ENCODE peak calls at places on chromosomes 1 and 21, in nine cellular contexts. E, I, G, U, R, M, W, J and Y are unnamed samples.

GRCh38 chr1:194342484-194343262 is 1156.3 kb upstream of the B3GALT2 start:
- DNase-seq in E (no peak), I (no peak), G (no peak), U (no peak), R (no peak), M (no peak), W (peak), J (no peak), Y (peak)

GRCh38 chr1:164440222-164440621 is 118.8 kb upstream of the PBX1 start:
- DNase-seq in E (no peak), I (no peak), G (no peak), U (peak), R (no peak), M (no peak), W (no peak), J (no peak), Y (no peak)

GRCh38 chr1:57963545-57963944 is 539.7 kb upstream of the DAB1 start:
- DNase-seq in E (no peak), I (no peak), G (no peak), U (no peak), R (no peak), M (no peak), W (no peak), J (no peak), Y (no peak)

GRCh38 chr21:34822957-34823356 is 154.2 kb downstream of the CLIC6 start:
- DNase-seq in E (no peak), I (peak), G (no peak), U (peak), R (no peak), M (no peak), W (no peak), J (no peak), Y (no peak)

GRCh38 chr1:17908945-17909344 is 153.8 kb downstream of the ACTL8 start:
- DNase-seq in E (no peak), I (no peak), G (peak), U (no peak), R (no peak), M (no peak), W (no peak), J (no peak), Y (no peak)

GRCh38 chr1:199550384-199551067 is 477.0 kb upstream of the NR5A2 start:
- DNase-seq in E (no peak), I (no peak), G (no peak), U (no peak), R (no peak), M (no peak), W (no peak), J (no peak), Y (no peak)

GRCh38 chr21:43985690-43986251 is 26.3 kb upstream of the TRAPPC10 start:
- DNase-seq in E (no peak), I (no peak), G (no peak), U (no peak), R (no peak), M (no peak), W (no peak), J (no peak), Y (peak)

GRCh38 chr1:61980561-61980960 is 214.1 kb upstream of the L1TD1 start:
- DNase-seq in E (no peak), I (no peak), G (no peak), U (no peak), R (no peak), M (no peak), W (no peak), J (no peak), Y (no peak)

GRCh38 chr1:196344462-196344861 is 263.8 kb downstream of the KCNT2 start:
- DNase-seq in E (no peak), I (no peak), G (no peak), U (no peak), R (no peak), M (no peak), W (no peak), J (no peak), Y (no peak)

GRCh38 chr1:162196387-162196786 is 126.9 kb downstream of the NOS1AP start:
- DNase-seq in E (no peak), I (no peak), G (no peak), U (no peak), R (no peak), M (no peak), W (no peak), J (no peak), Y (no peak)

GRCh38 chr1:162195567-162195966 is 126.1 kb downstream of the NOS1AP start:
- DNase-seq in E (no peak), I (no peak), G (no peak), U (no peak), R (no peak), M (no peak), W (no peak), J (no peak), Y (no peak)

GRCh38 chr1:162197041-162197511 is 127.6 kb downstream of the NOS1AP start:
- DNase-seq in E (no peak), I (no peak), G (no peak), U (no peak), R (no peak), M (no peak), W (no peak), J (no peak), Y (no peak)

GRCh38 chr1:162200096-162200847 is 130.8 kb downstream of the NOS1AP start:
- DNase-seq in E (no peak), I (no peak), G (no peak), U (no peak), R (no peak), M (no peak), W (no peak), J (no peak), Y (no peak)

GRCh38 chr1:162197615-162198497 is 128.4 kb downstream of the NOS1AP start:
- DNase-seq in E (no peak), I (peak), G (no peak), U (no peak), R (no peak), M (no peak), W (peak), J (no peak), Y (no peak)
- TF ChIP-seq CTCF in E (peak), I (no peak), G (no peak), U (no peak), R (no peak), M (no peak), W (no peak), J (peak), Y (no peak)

GRCh38 chr1:180247580-180247979 is 17.5 kb downstream of the LHX4 start:
- DNase-seq in E (no peak), I (no peak), G (peak), U (no peak), R (no peak), M (no peak), W (no peak), J (no peak), Y (no peak)
- TF ChIP-seq CTCF in E (no peak), I (no peak), G (no peak), U (no peak), R (no peak), M (no peak), W (no peak), J (no peak), Y (no peak)

GRCh38 chr1:31640179-31640578 is 4.5 kb downstream of the PEF1 start:
- DNase-seq in E (no peak), I (no peak), G (no peak), U (no peak), R (no peak), M (no peak), W (no peak), J (no peak), Y (no peak)
- TF ChIP-seq CTCF in E (no peak), I (no peak), G (no peak), U (peak), R (no peak), M (no peak), W (no peak), J (no peak), Y (no peak)

GRCh38 chr1:15283500-15283899 is 36.5 kb downstream of the FHAD1 start:
- DNase-seq in E (no peak), I (peak), G (no peak), U (peak), R (no peak), M (no peak), W (no peak), J (no peak), Y (peak)
- TF ChIP-seq CTCF in E (no peak), I (peak), G (no peak), U (peak), R (no peak), M (no peak), W (no peak), J (no peak), Y (no peak)

GRCh38 chr1:186271032-186271431 is 104.0 kb downstream of the TPR start:
- DNase-seq in E (no peak), I (no peak), G (no peak), U (no peak), R (no peak), M (no peak), W (no peak), J (no peak), Y (no peak)

GRCh38 chr1:186275818-186276217 is 99.2 kb downstream of the TPR start:
- DNase-seq in E (no peak), I (no peak), G (no peak), U (no peak), R (no peak), M (no peak), W (no peak), J (no peak), Y (no peak)

GRCh38 chr1:186272486-186272885 is 102.6 kb downstream of the TPR start:
- DNase-seq in E (no peak), I (no peak), G (no peak), U (no peak), R (no peak), M (no peak), W (no peak), J (no peak), Y (no peak)
- TF ChIP-seq CTCF in E (peak), I (no peak), G (no peak), U (no peak), R (no peak), M (no peak), W (no peak), J (no peak), Y (no peak)

GRCh38 chr21:17554619-17555472 is 42.0 kb downstream of the CXADR start:
- DNase-seq in E (no peak), I (peak), G (no peak), U (no peak), R (no peak), M (no peak), W (no peak), J (no peak), Y (no peak)
- TF ChIP-seq CTCF in E (peak), I (peak), G (peak), U (peak), R (no peak), M (peak), W (no peak), J (peak), Y (peak)

GRCh38 chr1:8473892-8474300 is 156.0 kb downstream of the SLC45A1 start:
- DNase-seq in E (no peak), I (no peak), G (no peak), U (no peak), R (no peak), M (no peak), W (no peak), J (no peak), Y (no peak)

GRCh38 chr1:8471451-8471850 is 153.5 kb downstream of the SLC45A1 start:
- DNase-seq in E (no peak), I (no peak), G (no peak), U (no peak), R (no peak), M (no peak), W (no peak), J (no peak), Y (no peak)

GRCh38 chr1:8473121-8473891 is 155.4 kb downstream of the SLC45A1 start:
- DNase-seq in E (no peak), I (no peak), G (no peak), U (no peak), R (no peak), M (no peak), W (no peak), J (no peak), Y (no peak)

GRCh38 chr1:8474369-8474768 is 156.5 kb downstream of the SLC45A1 start:
- DNase-seq in E (no peak), I (no peak), G (no peak), U (no peak), R (no peak), M (no peak), W (no peak), J (no peak), Y (no peak)

GRCh38 chr1:8472668-8473067 is 154.8 kb downstream of the SLC45A1 start:
- DNase-seq in E (no peak), I (no peak), G (no peak), U (no peak), R (peak), M (no peak), W (no peak), J (no peak), Y (no peak)
- TF ChIP-seq CTCF in E (no peak), I (no peak), G (no peak), U (no peak), R (no peak), M (no peak), W (no peak), J (no peak), Y (no peak)

DNA sequence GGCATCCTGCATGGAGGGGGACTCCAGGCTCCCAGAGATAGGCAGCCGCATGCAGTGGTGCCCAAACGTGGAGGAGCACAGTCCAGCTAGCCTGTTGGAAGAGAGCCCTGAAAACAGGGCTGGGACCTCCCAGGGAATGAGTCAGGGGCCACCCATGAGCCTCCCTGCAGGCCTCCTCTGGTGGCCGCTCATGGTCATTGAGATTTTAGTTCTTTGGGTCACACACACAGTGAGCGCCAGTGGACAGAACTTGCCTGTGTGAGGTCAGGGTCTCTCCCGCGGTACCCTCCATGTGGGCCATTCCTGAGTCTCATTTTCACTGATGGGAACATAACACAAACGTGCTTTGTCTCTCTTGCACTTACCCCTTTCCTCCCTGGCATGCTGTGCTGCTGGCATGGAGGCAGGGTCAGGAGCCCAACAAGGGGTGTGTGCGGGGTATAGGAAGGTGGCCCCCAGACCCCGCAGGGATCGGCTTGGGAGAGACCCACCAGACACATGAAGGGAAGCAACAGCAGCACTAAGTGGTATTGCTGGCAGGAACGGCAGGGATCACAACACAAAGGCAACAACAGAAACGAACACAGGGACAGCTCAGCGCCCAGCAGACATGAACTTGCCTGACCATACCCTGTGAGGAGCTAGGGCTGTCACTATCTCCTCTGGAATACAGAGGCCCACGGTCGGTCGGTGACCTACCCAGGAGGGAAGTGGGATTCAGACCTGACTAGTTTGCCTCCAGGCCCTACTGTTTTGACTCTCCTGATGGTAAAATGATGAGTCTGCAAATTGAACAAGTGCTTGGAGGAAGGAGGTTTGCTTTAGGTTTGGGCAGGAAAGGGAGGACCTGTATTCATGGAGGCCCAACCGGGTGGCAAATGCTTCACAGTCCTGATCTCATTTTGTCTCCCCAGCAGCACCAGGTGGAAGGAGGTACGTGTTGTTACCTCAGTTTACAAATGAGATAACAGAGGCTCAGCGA is 31.8 kb downstream of the ABCG1 start:
- DNase-seq in E (peak), I (no peak), G (no peak), U (no peak), R (no peak), M (no peak), W (peak), J (no peak), Y (no peak)
- TF ChIP-seq CTCF in E (no peak), I (no peak), G (no peak), U (no peak), R (no peak), M (no peak), W (no peak), J (no peak), Y (no peak)